ENCODE peak calls at places on chromosome 3, in four cellular contexts. One of them, this sample, is unnamed.

GRCh38 chr3:24387000-24387399 is 107.7 kb downstream of the THRB start:
- DNase-seq in EH: peak
- DNase-seq in endothelial cell: no peak
- DNase-seq in HuH-7: no peak
- DNase-seq in this sample: no peak

GRCh38 chr3:193771011-193771697 is 178.1 kb downstream of the OPA1 start:
- DNase-seq in endothelial cell: no peak
- DNase-seq in EH: no peak
- DNase-seq in HuH-7: no peak
- DNase-seq in this sample: no peak

GRCh38 chr3:171944109-171945016 is 95.0 kb upstream of the FNDC3B start:
- DNase-seq in endothelial cell: no peak
- DNase-seq in HuH-7: peak
- DNase-seq in EH: peak
- DNase-seq in this sample: no peak

GRCh38 chr3:50585919-50586762 is 16.8 kb downstream of the HEMK1 start:
- DNase-seq in endothelial cell: no peak
- DNase-seq in HuH-7: no peak
- DNase-seq in EH: no peak
- DNase-seq in this sample: no peak

GRCh38 chr3:16067837-16068471 is 106.5 kb upstream of the GALNT15 start:
- DNase-seq in endothelial cell: no peak
- DNase-seq in HuH-7: no peak
- DNase-seq in EH: peak
- DNase-seq in this sample: no peak

GRCh38 chr3:182668974-182669373 is 124.3 kb upstream of the ATP11B start:
- DNase-seq in endothelial cell: no peak
- DNase-seq in HuH-7: no peak
- DNase-seq in EH: no peak
- DNase-seq in this sample: no peak

GRCh38 chr3:15263120-15263519 is 57.1 kb downstream of the CAPN7 start:
- DNase-seq in endothelial cell: no peak
- DNase-seq in HuH-7: no peak
- DNase-seq in EH: no peak
- DNase-seq in this sample: no peak

GRCh38 chr3:47868306-47868705 is 65.4 kb downstream of the DHX30 start:
- DNase-seq in endothelial cell: no peak
- DNase-seq in EH: no peak
- DNase-seq in HuH-7: no peak
- DNase-seq in this sample: no peak

GRCh38 chr3:42228796-42229195 is 37.2 kb downstream of the CCK start:
- DNase-seq in HuH-7: no peak
- DNase-seq in EH: peak
- DNase-seq in endothelial cell: no peak
- DNase-seq in this sample: no peak

GRCh38 chr3:28000608-28001007 is 240.8 kb upstream of the CMC1 start:
- DNase-seq in HuH-7: no peak
- DNase-seq in endothelial cell: no peak
- DNase-seq in EH: no peak
- DNase-seq in this sample: no peak

GRCh38 chr3:65126527-65127440 is 439.0 kb upstream of the ADAMTS9 start:
- DNase-seq in endothelial cell: no peak
- DNase-seq in EH: peak
- DNase-seq in HuH-7: no peak
- DNase-seq in this sample: no peak

GRCh38 chr3:125613204-125613603 is 17.9 kb upstream of the OSBPL11 start:
- DNase-seq in HuH-7: no peak
- DNase-seq in endothelial cell: no peak
- DNase-seq in EH: peak
- DNase-seq in this sample: no peak

GRCh38 chr3:172749201-172749965 is 1.1 kb upstream of the ECT2 start:
- DNase-seq in HuH-7: peak
- DNase-seq in endothelial cell: no peak
- DNase-seq in EH: peak
- DNase-seq in this sample: peak